ENCODE peak calls at places on chromosome 12, in five cellular contexts. One of them, this sample, is unnamed.

GRCh38 chr12:110546339-110546738 is 36.8 kb downstream of the PPTC7 start:
- DNase-seq in GM06990: no peak
- DNase-seq in NCI-H510A: no peak
- DNase-seq in stimulated activated naive CD4-positive, alpha-beta T cell treated with Interleukin-2 at 50 U/mL for 16 hours: no peak
- DNase-seq in mesendoderm: no peak
- DNase-seq in this sample: no peak

GRCh38 chr12:53173085-53173715 is 7.3 kb upstream of the ZNF740 start:
- DNase-seq in GM06990: no peak
- DNase-seq in NCI-H510A: no peak
- DNase-seq in stimulated activated naive CD4-positive, alpha-beta T cell treated with Interleukin-2 at 50 U/mL for 16 hours: no peak
- DNase-seq in mesendoderm: no peak
- DNase-seq in this sample: peak; percentile 41

GRCh38 chr12:103493199-103493598 is 2.6 kb downstream of the C12orf42 start:
- DNase-seq in GM06990: no peak
- DNase-seq in NCI-H510A: no peak
- DNase-seq in stimulated activated naive CD4-positive, alpha-beta T cell treated with Interleukin-2 at 50 U/mL for 16 hours: no peak
- DNase-seq in mesendoderm: no peak
- DNase-seq in this sample: no peak

GRCh38 chr12:112973712-112974305 is 4.5 kb upstream of the OAS2 start:
- DNase-seq in GM06990: no peak
- DNase-seq in NCI-H510A: no peak
- DNase-seq in stimulated activated naive CD4-positive, alpha-beta T cell treated with Interleukin-2 at 50 U/mL for 16 hours: no peak
- DNase-seq in mesendoderm: no peak
- DNase-seq in this sample: no peak

GRCh38 chr12:49543914-49544815 is 5.3 kb downstream of the KCNH3 start:
- DNase-seq in GM06990: no peak
- DNase-seq in NCI-H510A: no peak
- DNase-seq in stimulated activated naive CD4-positive, alpha-beta T cell treated with Interleukin-2 at 50 U/mL for 16 hours: no peak
- DNase-seq in mesendoderm: peak; percentile 41
- DNase-seq in this sample: no peak

GRCh38 chr12:25884024-25884919 is 74.2 kb upstream of the RASSF8 start:
- DNase-seq in GM06990: no peak
- DNase-seq in NCI-H510A: no peak
- DNase-seq in stimulated activated naive CD4-positive, alpha-beta T cell treated with Interleukin-2 at 50 U/mL for 16 hours: no peak
- DNase-seq in mesendoderm: no peak
- DNase-seq in this sample: no peak

GRCh38 chr12:54723653-54724256 is 75.6 kb upstream of the DCD start:
- DNase-seq in GM06990: no peak
- DNase-seq in NCI-H510A: no peak
- DNase-seq in stimulated activated naive CD4-positive, alpha-beta T cell treated with Interleukin-2 at 50 U/mL for 16 hours: peak; percentile 7
- DNase-seq in mesendoderm: peak; percentile 67
- DNase-seq in this sample: no peak

GRCh38 chr12:29782821-29783772 is 645 bp downstream of the TMTC1 start:
- DNase-seq in GM06990: peak; percentile 25
- DNase-seq in NCI-H510A: no peak
- DNase-seq in stimulated activated naive CD4-positive, alpha-beta T cell treated with Interleukin-2 at 50 U/mL for 16 hours: no peak
- DNase-seq in mesendoderm: peak; percentile 67
- DNase-seq in this sample: peak; percentile 32

GRCh38 chr12:56877195-56878009 is 56.8 kb downstream of the SDR9C7 start:
- DNase-seq in GM06990: no peak
- DNase-seq in NCI-H510A: no peak
- DNase-seq in stimulated activated naive CD4-positive, alpha-beta T cell treated with Interleukin-2 at 50 U/mL for 16 hours: no peak
- DNase-seq in mesendoderm: no peak
- DNase-seq in this sample: no peak

GRCh38 chr12:106766393-106766826 is 8.1 kb upstream of the RIC8B start:
- DNase-seq in GM06990: no peak
- DNase-seq in NCI-H510A: no peak
- DNase-seq in stimulated activated naive CD4-positive, alpha-beta T cell treated with Interleukin-2 at 50 U/mL for 16 hours: no peak
- DNase-seq in mesendoderm: no peak
- DNase-seq in this sample: peak; percentile 74

GRCh38 chr12:2960996-2961616 is 1.9 kb downstream of the TEAD4 start:
- DNase-seq in GM06990: no peak
- DNase-seq in NCI-H510A: no peak
- DNase-seq in stimulated activated naive CD4-positive, alpha-beta T cell treated with Interleukin-2 at 50 U/mL for 16 hours: no peak
- DNase-seq in mesendoderm: peak; percentile 60
- DNase-seq in this sample: no peak

GRCh38 chr12:46843811-46844210 is 18.0 kb upstream of the SLC38A4 start:
- DNase-seq in GM06990: no peak
- DNase-seq in NCI-H510A: no peak
- DNase-seq in stimulated activated naive CD4-positive, alpha-beta T cell treated with Interleukin-2 at 50 U/mL for 16 hours: no peak
- DNase-seq in mesendoderm: no peak
- DNase-seq in this sample: no peak

This sample was measured in tibial artery.